ENCODE peak calls at places on chromosome 12, in seven cellular contexts. One of them, this sample, is unnamed. For H3K79me2, the result is how much of the 10 kb centered on the place peaks cover.

GRCh38 chr12:31876568-31877424 is 82.4 kb upstream of the RESF1 start:
- DNase-seq in neural progenitor cell: no peak
- DNase-seq in astrocyte: no peak
- DNase-seq in hepatocyte: peak
- DNase-seq in HCT116: no peak
- DNase-seq in GM12878: no peak
- DNase-seq in H9: no peak
- DNase-seq in this sample: no peak

GRCh38 chr12:3266638-3267037 is 189.5 kb downstream of the TSPAN9 start:
- DNase-seq in GM12878: no peak
- DNase-seq in neural progenitor cell: no peak
- DNase-seq in HCT116: no peak
- DNase-seq in astrocyte: no peak
- DNase-seq in hepatocyte: no peak
- DNase-seq in H9: no peak
- DNase-seq in this sample: no peak

GRCh38 chr12:48890657-48891418 is 25.2 kb upstream of the RND1 start:
- DNase-seq in HCT116: peak
- DNase-seq in GM12878: no peak
- DNase-seq in hepatocyte: peak
- DNase-seq in H9: peak
- DNase-seq in neural progenitor cell: peak
- DNase-seq in astrocyte: peak
- DNase-seq in this sample: peak

GRCh38 chr12:105164068-105164467 is 56.5 kb downstream of the WASHC4 start:
- DNase-seq in GM12878: no peak
- DNase-seq in HCT116: no peak
- DNase-seq in astrocyte: peak
- DNase-seq in H9: no peak
- DNase-seq in neural progenitor cell: no peak
- DNase-seq in hepatocyte: peak
- DNase-seq in this sample: no peak

GRCh38 chr12:124695861-124696260 is 128.4 kb upstream of the NCOR2 start:
- DNase-seq in hepatocyte: no peak
- DNase-seq in neural progenitor cell: peak
- DNase-seq in GM12878: no peak
- DNase-seq in HCT116: no peak
- DNase-seq in astrocyte: no peak
- DNase-seq in H9: peak
- DNase-seq in this sample: no peak

GRCh38 chr12:67442347-67442841 is 173.2 kb downstream of the CAND1 start:
- DNase-seq in HCT116: no peak
- DNase-seq in astrocyte: no peak
- DNase-seq in H9: no peak
- DNase-seq in hepatocyte: no peak
- DNase-seq in GM12878: no peak
- DNase-seq in neural progenitor cell: no peak
- DNase-seq in this sample: no peak

GRCh38 chr12:85182699-85183098 is 97.3 kb upstream of the ALX1 start:
- DNase-seq in neural progenitor cell: peak
- DNase-seq in hepatocyte: peak
- DNase-seq in HCT116: no peak
- DNase-seq in astrocyte: no peak
- DNase-seq in H9: no peak
- DNase-seq in GM12878: no peak
- DNase-seq in this sample: no peak

GRCh38 chr12:7989827-7990491 is 42.6 kb upstream of the FOXJ2 start:
- DNase-seq in neural progenitor cell: no peak
- DNase-seq in astrocyte: no peak
- DNase-seq in HCT116: no peak
- DNase-seq in H9: no peak
- DNase-seq in hepatocyte: no peak
- DNase-seq in GM12878: no peak
- DNase-seq in this sample: no peak

GRCh38 chr12:77697126-77697525 is 133.6 kb upstream of the NAV3 start:
- DNase-seq in astrocyte: no peak
- DNase-seq in H9: no peak
- DNase-seq in hepatocyte: no peak
- DNase-seq in HCT116: no peak
- DNase-seq in GM12878: no peak
- DNase-seq in neural progenitor cell: no peak
- DNase-seq in this sample: no peak

GRCh38 chr12:59927041-59927440 is 331.2 kb downstream of the SLC16A7 start:
- DNase-seq in GM12878: no peak
- DNase-seq in H9: no peak
- DNase-seq in HCT116: no peak
- DNase-seq in hepatocyte: no peak
- DNase-seq in astrocyte: peak
- DNase-seq in neural progenitor cell: no peak
- DNase-seq in this sample: no peak

GRCh38 chr12:88308825-88309224 is 166.7 kb downstream of the TMTC3 start:
- DNase-seq in HCT116: no peak
- DNase-seq in H9: no peak
- DNase-seq in hepatocyte: no peak
- DNase-seq in astrocyte: peak
- DNase-seq in neural progenitor cell: no peak
- DNase-seq in GM12878: no peak
- DNase-seq in this sample: no peak

GRCh38 chr12:3202734-3203446 is 125.7 kb downstream of the TSPAN9 start:
- DNase-seq in H9: peak
- DNase-seq in GM12878: no peak
- DNase-seq in astrocyte: no peak
- DNase-seq in HCT116: no peak
- DNase-seq in hepatocyte: peak
- DNase-seq in neural progenitor cell: peak
- DNase-seq in this sample: peak

GRCh38 chr12:91877022-91877421 is 268.6 kb downstream of the BTG1 start:
- DNase-seq in GM12878: peak
- DNase-seq in astrocyte: peak
- DNase-seq in H9: no peak
- DNase-seq in hepatocyte: no peak
- DNase-seq in HCT116: no peak
- DNase-seq in neural progenitor cell: peak
- DNase-seq in this sample: no peak

GRCh38 chr12:124927325-124928094 is 13.1 kb upstream of the UBC start:
- DNase-seq in GM12878: peak
- DNase-seq in neural progenitor cell: peak
- DNase-seq in hepatocyte: peak
- DNase-seq in HCT116: peak
- DNase-seq in astrocyte: peak
- DNase-seq in H9: peak
- DNase-seq in this sample: peak

GRCh38 chr12:64744422-64745258 is 14.6 kb downstream of the GNS start:
- DNase-seq in HCT116: no peak
- DNase-seq in astrocyte: peak
- DNase-seq in H9: no peak
- DNase-seq in GM12878: no peak
- DNase-seq in hepatocyte: no peak
- DNase-seq in neural progenitor cell: no peak
- DNase-seq in this sample: no peak

GRCh38 chr12:115569694-115570093 is 707.8 kb downstream of the MED13L start:
- DNase-seq in GM12878: no peak
- DNase-seq in hepatocyte: no peak
- DNase-seq in astrocyte: peak
- DNase-seq in HCT116: no peak
- DNase-seq in neural progenitor cell: peak
- DNase-seq in H9: no peak
- DNase-seq in this sample: no peak

GRCh38 chr12:71541583-71541982 is 102.0 kb downstream of the LGR5 start:
- DNase-seq in HCT116: no peak
- DNase-seq in neural progenitor cell: no peak
- DNase-seq in GM12878: no peak
- DNase-seq in hepatocyte: no peak
- DNase-seq in H9: no peak
- DNase-seq in astrocyte: no peak
- DNase-seq in this sample: no peak

GRCh38 chr12:22014783-22015144 is 31.3 kb upstream of the CMAS start:
- DNase-seq in astrocyte: no peak
- DNase-seq in H9: no peak
- DNase-seq in GM12878: no peak
- DNase-seq in neural progenitor cell: no peak
- DNase-seq in hepatocyte: no peak
- DNase-seq in HCT116: no peak
- DNase-seq in this sample: no peak

GRCh38 chr12:85626031-85626781 is 210.0 kb downstream of the RASSF9 start:
- DNase-seq in hepatocyte: no peak
- DNase-seq in astrocyte: peak
- DNase-seq in GM12878: no peak
- DNase-seq in HCT116: peak
- DNase-seq in H9: no peak
- DNase-seq in neural progenitor cell: no peak
- DNase-seq in this sample: no peak

GRCh38 chr12:5258966-5259365 is 172.9 kb upstream of the NTF3 start:
- DNase-seq in astrocyte: no peak
- DNase-seq in H9: no peak
- DNase-seq in GM12878: no peak
- DNase-seq in hepatocyte: no peak
- DNase-seq in neural progenitor cell: no peak
- DNase-seq in HCT116: no peak
- DNase-seq in this sample: no peak

GRCh38 chr12:117331691-117332090 is 29.7 kb downstream of the NOS1 start:
- DNase-seq in neural progenitor cell: no peak
- DNase-seq in hepatocyte: no peak
- DNase-seq in HCT116: no peak
- DNase-seq in H9: no peak
- DNase-seq in astrocyte: no peak
- DNase-seq in GM12878: no peak
- DNase-seq in this sample: peak

GRCh38 chr12:95838125-95838524 is 20.6 kb upstream of the SNRPF start:
- DNase-seq in GM12878: no peak
- DNase-seq in hepatocyte: peak
- DNase-seq in H9: no peak
- DNase-seq in neural progenitor cell: no peak
- DNase-seq in astrocyte: peak
- DNase-seq in HCT116: no peak
- DNase-seq in this sample: no peak

GRCh38 chr12:112906712-112907414 is at the start of gene OAS1:
- DNase-seq in GM12878: peak
- DNase-seq in hepatocyte: peak
- DNase-seq in neural progenitor cell: peak
- DNase-seq in H9: no peak
- DNase-seq in HCT116: no peak
- DNase-seq in astrocyte: peak
- DNase-seq in this sample: peak

GRCh38 chr12:46843811-46844210 is 18.0 kb upstream of the SLC38A4 start:
- DNase-seq in HCT116: no peak
- DNase-seq in hepatocyte: no peak
- DNase-seq in GM12878: no peak
- DNase-seq in H9: no peak
- DNase-seq in neural progenitor cell: no peak
- DNase-seq in astrocyte: no peak
- DNase-seq in this sample: no peak
- H3K79me2 ChIP-seq in HCT116: under half
- H3K79me2 ChIP-seq in hepatocyte: under half
- H3K79me2 ChIP-seq in GM12878: under half
- H3K79me2 ChIP-seq in H9: under half
- H3K79me2 ChIP-seq in neural progenitor cell: under half
- H3K79me2 ChIP-seq in astrocyte: under half
- H3K79me2 ChIP-seq in this sample: under half

GRCh38 chr12:81208193-81208946 is 130.5 kb downstream of the ACSS3 start:
- DNase-seq in GM12878: no peak
- DNase-seq in astrocyte: no peak
- DNase-seq in hepatocyte: peak
- DNase-seq in neural progenitor cell: peak
- DNase-seq in H9: no peak
- DNase-seq in HCT116: no peak
- DNase-seq in this sample: no peak

GRCh38 chr12:81205394-81205793 is 127.5 kb downstream of the ACSS3 start:
- DNase-seq in neural progenitor cell: no peak
- DNase-seq in hepatocyte: peak
- DNase-seq in H9: no peak
- DNase-seq in HCT116: no peak
- DNase-seq in GM12878: no peak
- DNase-seq in astrocyte: no peak
- DNase-seq in this sample: no peak

GRCh38 chr12:81207173-81207572 is 129.3 kb downstream of the ACSS3 start:
- DNase-seq in hepatocyte: no peak
- DNase-seq in neural progenitor cell: peak
- DNase-seq in astrocyte: no peak
- DNase-seq in GM12878: no peak
- DNase-seq in HCT116: no peak
- DNase-seq in H9: no peak
- DNase-seq in this sample: no peak

GRCh38 chr12:81209001-81209400 is 131.1 kb downstream of the ACSS3 start:
- DNase-seq in astrocyte: peak
- DNase-seq in HCT116: no peak
- DNase-seq in H9: no peak
- DNase-seq in neural progenitor cell: no peak
- DNase-seq in GM12878: no peak
- DNase-seq in hepatocyte: no peak
- DNase-seq in this sample: no peak

DNA sequence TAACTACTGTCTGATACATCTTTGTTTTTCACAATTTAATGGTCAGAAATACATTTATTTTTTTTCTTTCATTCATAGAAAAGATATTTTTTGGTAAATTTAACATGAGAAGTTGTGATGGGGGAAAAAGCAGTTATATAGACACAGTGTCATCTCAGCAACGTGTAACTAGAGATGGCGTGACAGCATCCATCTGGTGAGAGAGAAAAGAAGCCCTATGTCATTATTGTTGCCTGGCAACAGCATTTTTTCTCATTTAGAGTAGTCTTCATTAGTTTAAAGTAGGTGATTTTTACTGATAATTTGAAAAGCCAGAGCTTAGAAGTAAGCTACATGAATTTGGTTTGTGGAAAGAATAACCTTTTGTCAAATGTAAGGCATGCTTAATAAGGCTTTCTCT is 128.5 kb downstream of the ACSS3 start:
- DNase-seq in neural progenitor cell: peak
- DNase-seq in H9: no peak
- DNase-seq in GM12878: no peak
- DNase-seq in astrocyte: no peak
- DNase-seq in hepatocyte: no peak
- DNase-seq in HCT116: no peak
- DNase-seq in this sample: no peak
- H2AFZ ChIP-seq in neural progenitor cell: no peak
- H2AFZ ChIP-seq in H9: no peak
- H2AFZ ChIP-seq in GM12878: no peak
- H2AFZ ChIP-seq in astrocyte: no peak
- H2AFZ ChIP-seq in hepatocyte: no peak
- H2AFZ ChIP-seq in HCT116: no peak
- H2AFZ ChIP-seq in this sample: no peak

GRCh38 chr12:1728824-1729223 is 38.0 kb downstream of the ADIPOR2 start:
- DNase-seq in hepatocyte: no peak
- DNase-seq in neural progenitor cell: no peak
- DNase-seq in GM12878: no peak
- DNase-seq in H9: no peak
- DNase-seq in astrocyte: no peak
- DNase-seq in HCT116: no peak
- DNase-seq in this sample: no peak
- H3K79me2 ChIP-seq in hepatocyte: half or more
- H3K79me2 ChIP-seq in neural progenitor cell: half or more
- H3K79me2 ChIP-seq in GM12878: under half
- H3K79me2 ChIP-seq in H9: under half
- H3K79me2 ChIP-seq in astrocyte: under half
- H3K79me2 ChIP-seq in HCT116: half or more
- H3K79me2 ChIP-seq in this sample: half or more

GRCh38 chr12:14950421-14950820 is 11.0 kb downstream of the ARHGDIB start:
- DNase-seq in H9: no peak
- DNase-seq in hepatocyte: no peak
- DNase-seq in HCT116: no peak
- DNase-seq in astrocyte: peak
- DNase-seq in neural progenitor cell: peak
- DNase-seq in GM12878: no peak
- DNase-seq in this sample: no peak
- H2AFZ ChIP-seq in H9: no peak
- H2AFZ ChIP-seq in hepatocyte: no peak
- H2AFZ ChIP-seq in HCT116: peak
- H2AFZ ChIP-seq in astrocyte: no peak
- H2AFZ ChIP-seq in neural progenitor cell: no peak
- H2AFZ ChIP-seq in GM12878: no peak
- H2AFZ ChIP-seq in this sample: no peak

GRCh38 chr12:103697912-103698751 is 111.1 kb downstream of the STAB2 start:
- DNase-seq in neural progenitor cell: no peak
- DNase-seq in H9: no peak
- DNase-seq in hepatocyte: no peak
- DNase-seq in GM12878: no peak
- DNase-seq in astrocyte: no peak
- DNase-seq in HCT116: no peak
- DNase-seq in this sample: no peak
- H3K79me2 ChIP-seq in neural progenitor cell: under half
- H3K79me2 ChIP-seq in H9: under half
- H3K79me2 ChIP-seq in hepatocyte: under half
- H3K79me2 ChIP-seq in GM12878: under half
- H3K79me2 ChIP-seq in astrocyte: under half
- H3K79me2 ChIP-seq in HCT116: under half
- H3K79me2 ChIP-seq in this sample: under half

This sample was measured in Karpas-422.